ENCODE peak calls at places on chromosomes 12 and 14, in nine cellular contexts. One of them, this sample, is unnamed.

GRCh38 chr12:103840399-103840880 is 594 bp downstream of the NT5DC3 start:
- DNase-seq in midbrain: no peak
- DNase-seq in amniotic stem cell: no peak
- DNase-seq in neuronal stem cell: no peak
- DNase-seq in M059J: peak; percentile 42
- DNase-seq in posterior vena cava: peak; percentile 83
- DNase-seq in mesenteric fat pad: no peak
- DNase-seq in activated CD4-positive, CD25-positive, alpha-beta regulatory T cell: no peak
- DNase-seq in GM12892: peak; percentile 29
- DNase-seq in this sample: no peak

GRCh38 chr14:93219103-93219726 is 12.2 kb downstream of the UBR7 start:
- DNase-seq in mesenteric fat pad: no peak
- DNase-seq in amniotic stem cell: peak; percentile 31
- DNase-seq in midbrain: peak; percentile 50
- DNase-seq in posterior vena cava: no peak
- DNase-seq in activated CD4-positive, CD25-positive, alpha-beta regulatory T cell: no peak
- DNase-seq in M059J: peak; percentile 51
- DNase-seq in neuronal stem cell: peak; percentile 5
- DNase-seq in GM12892: no peak
- DNase-seq in this sample: peak; percentile 26

GRCh38 chr14:51342226-51342625 is 102.2 kb downstream of the TMX1 start:
- DNase-seq in M059J: peak; percentile 93
- DNase-seq in activated CD4-positive, CD25-positive, alpha-beta regulatory T cell: no peak
- DNase-seq in posterior vena cava: no peak
- DNase-seq in amniotic stem cell: no peak
- DNase-seq in GM12892: no peak
- DNase-seq in neuronal stem cell: no peak
- DNase-seq in mesenteric fat pad: no peak
- DNase-seq in midbrain: no peak
- DNase-seq in this sample: peak; percentile 73

GRCh38 chr14:53964249-53964648 is 7.6 kb upstream of the BMP4 start:
- DNase-seq in posterior vena cava: no peak
- DNase-seq in amniotic stem cell: no peak
- DNase-seq in GM12892: no peak
- DNase-seq in M059J: peak; percentile 64
- DNase-seq in mesenteric fat pad: no peak
- DNase-seq in midbrain: no peak
- DNase-seq in activated CD4-positive, CD25-positive, alpha-beta regulatory T cell: no peak
- DNase-seq in neuronal stem cell: no peak
- DNase-seq in this sample: no peak

GRCh38 chr14:30621954-30622830 is at the start of gene SCFD1:
- DNase-seq in neuronal stem cell: peak; percentile 82
- DNase-seq in amniotic stem cell: peak; percentile 86
- DNase-seq in midbrain: peak; percentile 95
- DNase-seq in activated CD4-positive, CD25-positive, alpha-beta regulatory T cell: peak; percentile 88
- DNase-seq in GM12892: peak; percentile 58
- DNase-seq in mesenteric fat pad: peak; percentile 97
- DNase-seq in M059J: peak; percentile 90
- DNase-seq in posterior vena cava: peak; percentile 98
- DNase-seq in this sample: peak; percentile 15

GRCh38 chr12:64826234-64826633 is 1.8 kb downstream of the TBC1D30 start:
- DNase-seq in posterior vena cava: peak; percentile 89
- DNase-seq in mesenteric fat pad: no peak
- DNase-seq in M059J: peak; percentile 60
- DNase-seq in GM12892: no peak
- DNase-seq in neuronal stem cell: peak; percentile 80
- DNase-seq in activated CD4-positive, CD25-positive, alpha-beta regulatory T cell: no peak
- DNase-seq in midbrain: no peak
- DNase-seq in amniotic stem cell: no peak
- DNase-seq in this sample: no peak

GRCh38 chr14:52259452-52259851 is 8.0 kb upstream of the PTGDR start:
- DNase-seq in posterior vena cava: no peak
- DNase-seq in activated CD4-positive, CD25-positive, alpha-beta regulatory T cell: no peak
- DNase-seq in GM12892: no peak
- DNase-seq in mesenteric fat pad: no peak
- DNase-seq in midbrain: no peak
- DNase-seq in neuronal stem cell: no peak
- DNase-seq in amniotic stem cell: no peak
- DNase-seq in M059J: no peak
- DNase-seq in this sample: no peak

GRCh38 chr12:43761535-43761934 is 2.8 kb downstream of the IRAK4 start:
- DNase-seq in neuronal stem cell: no peak
- DNase-seq in mesenteric fat pad: no peak
- DNase-seq in GM12892: no peak
- DNase-seq in midbrain: no peak
- DNase-seq in posterior vena cava: no peak
- DNase-seq in activated CD4-positive, CD25-positive, alpha-beta regulatory T cell: no peak
- DNase-seq in M059J: no peak
- DNase-seq in amniotic stem cell: no peak
- DNase-seq in this sample: no peak

GRCh38 chr12:51721281-51721940 is 127.1 kb downstream of the FIGNL2 start:
- DNase-seq in amniotic stem cell: no peak
- DNase-seq in M059J: no peak
- DNase-seq in midbrain: no peak
- DNase-seq in neuronal stem cell: peak; percentile 42
- DNase-seq in GM12892: peak; percentile 19
- DNase-seq in activated CD4-positive, CD25-positive, alpha-beta regulatory T cell: peak; percentile 9
- DNase-seq in posterior vena cava: peak; percentile 82
- DNase-seq in mesenteric fat pad: no peak
- DNase-seq in this sample: no peak

GRCh38 chr14:45246633-45247173 is 6.3 kb downstream of the MIS18BP1 start:
- DNase-seq in amniotic stem cell: no peak
- DNase-seq in midbrain: no peak
- DNase-seq in posterior vena cava: no peak
- DNase-seq in GM12892: no peak
- DNase-seq in mesenteric fat pad: no peak
- DNase-seq in M059J: peak; percentile 31
- DNase-seq in activated CD4-positive, CD25-positive, alpha-beta regulatory T cell: no peak
- DNase-seq in neuronal stem cell: no peak
- DNase-seq in this sample: no peak

GRCh38 chr12:98295681-98296080 is 219.7 kb upstream of the TMPO start:
- DNase-seq in amniotic stem cell: no peak
- DNase-seq in GM12892: no peak
- DNase-seq in activated CD4-positive, CD25-positive, alpha-beta regulatory T cell: no peak
- DNase-seq in midbrain: no peak
- DNase-seq in neuronal stem cell: no peak
- DNase-seq in M059J: no peak
- DNase-seq in mesenteric fat pad: no peak
- DNase-seq in posterior vena cava: no peak
- DNase-seq in this sample: no peak

GRCh38 chr12:29735604-29736003 is 48.1 kb downstream of the TMTC1 start:
- DNase-seq in M059J: no peak
- DNase-seq in midbrain: no peak
- DNase-seq in neuronal stem cell: no peak
- DNase-seq in mesenteric fat pad: no peak
- DNase-seq in amniotic stem cell: no peak
- DNase-seq in activated CD4-positive, CD25-positive, alpha-beta regulatory T cell: no peak
- DNase-seq in posterior vena cava: no peak
- DNase-seq in GM12892: no peak
- DNase-seq in this sample: no peak

GRCh38 chr14:100815478-100816285 is 10.2 kb upstream of the MEG3 start:
- DNase-seq in activated CD4-positive, CD25-positive, alpha-beta regulatory T cell: no peak
- DNase-seq in M059J: peak; percentile 61
- DNase-seq in neuronal stem cell: no peak
- DNase-seq in posterior vena cava: peak; percentile 24
- DNase-seq in midbrain: no peak
- DNase-seq in mesenteric fat pad: no peak
- DNase-seq in amniotic stem cell: peak; percentile 16
- DNase-seq in GM12892: no peak
- DNase-seq in this sample: no peak

GRCh38 chr14:105091335-105092123 is 26.3 kb upstream of the GPR132 start:
- DNase-seq in neuronal stem cell: no peak
- DNase-seq in posterior vena cava: peak; percentile 87
- DNase-seq in GM12892: no peak
- DNase-seq in amniotic stem cell: no peak
- DNase-seq in mesenteric fat pad: peak; percentile 94
- DNase-seq in M059J: peak; percentile 90
- DNase-seq in midbrain: no peak
- DNase-seq in activated CD4-positive, CD25-positive, alpha-beta regulatory T cell: no peak
- DNase-seq in this sample: peak; percentile 95

GRCh38 chr12:3168775-3169221 is 91.6 kb downstream of the TSPAN9 start:
- DNase-seq in mesenteric fat pad: no peak
- DNase-seq in posterior vena cava: no peak
- DNase-seq in neuronal stem cell: no peak
- DNase-seq in GM12892: no peak
- DNase-seq in activated CD4-positive, CD25-positive, alpha-beta regulatory T cell: no peak
- DNase-seq in M059J: peak; percentile 93
- DNase-seq in amniotic stem cell: peak; percentile 85
- DNase-seq in midbrain: no peak
- DNase-seq in this sample: peak; percentile 85

GRCh38 chr14:21656980-21657379 is 3.3 kb downstream of the OR4E2 start:
- DNase-seq in GM12892: no peak
- DNase-seq in activated CD4-positive, CD25-positive, alpha-beta regulatory T cell: no peak
- DNase-seq in mesenteric fat pad: no peak
- DNase-seq in posterior vena cava: no peak
- DNase-seq in midbrain: no peak
- DNase-seq in amniotic stem cell: no peak
- DNase-seq in M059J: no peak
- DNase-seq in neuronal stem cell: no peak
- DNase-seq in this sample: no peak

GRCh38 chr12:106183735-106184134 is 45.0 kb upstream of the NUAK1 start:
- DNase-seq in M059J: no peak
- DNase-seq in GM12892: no peak
- DNase-seq in mesenteric fat pad: no peak
- DNase-seq in midbrain: no peak
- DNase-seq in activated CD4-positive, CD25-positive, alpha-beta regulatory T cell: no peak
- DNase-seq in neuronal stem cell: no peak
- DNase-seq in amniotic stem cell: no peak
- DNase-seq in posterior vena cava: no peak
- DNase-seq in this sample: no peak

GRCh38 chr12:116677202-116677651 is 60.6 kb downstream of the SPRING1 start:
- DNase-seq in midbrain: no peak
- DNase-seq in activated CD4-positive, CD25-positive, alpha-beta regulatory T cell: no peak
- DNase-seq in amniotic stem cell: no peak
- DNase-seq in GM12892: no peak
- DNase-seq in M059J: no peak
- DNase-seq in posterior vena cava: no peak
- DNase-seq in mesenteric fat pad: no peak
- DNase-seq in neuronal stem cell: no peak
- DNase-seq in this sample: no peak

GRCh38 chr12:80190001-80190400 is 90.7 kb downstream of the OTOGL start:
- DNase-seq in GM12892: no peak
- DNase-seq in mesenteric fat pad: no peak
- DNase-seq in amniotic stem cell: no peak
- DNase-seq in posterior vena cava: no peak
- DNase-seq in midbrain: no peak
- DNase-seq in activated CD4-positive, CD25-positive, alpha-beta regulatory T cell: no peak
- DNase-seq in M059J: no peak
- DNase-seq in neuronal stem cell: no peak
- DNase-seq in this sample: no peak

GRCh38 chr12:47547077-47547476 is 158.8 kb downstream of the RPAP3 start:
- DNase-seq in activated CD4-positive, CD25-positive, alpha-beta regulatory T cell: no peak
- DNase-seq in M059J: peak; percentile 64
- DNase-seq in neuronal stem cell: no peak
- DNase-seq in GM12892: no peak
- DNase-seq in midbrain: no peak
- DNase-seq in amniotic stem cell: peak; percentile 48
- DNase-seq in posterior vena cava: no peak
- DNase-seq in mesenteric fat pad: no peak
- DNase-seq in this sample: no peak

GRCh38 chr12:47737936-47738335 is 12.6 kb upstream of the ENDOU start:
- DNase-seq in neuronal stem cell: no peak
- DNase-seq in midbrain: no peak
- DNase-seq in posterior vena cava: no peak
- DNase-seq in mesenteric fat pad: no peak
- DNase-seq in GM12892: no peak
- DNase-seq in activated CD4-positive, CD25-positive, alpha-beta regulatory T cell: no peak
- DNase-seq in M059J: no peak
- DNase-seq in amniotic stem cell: no peak
- DNase-seq in this sample: no peak